ENCODE peak calls at places on chromosomes 6 and 20, in eight cellular contexts. A is tibial artery, Z is WERI-Rb-1, E is heart right ventricle, X is A549, I is upper lobe of right lung, N is cardiac muscle cell, G is K562. D is an unnamed sample.

GRCh38 chr6:165086746-165087145 is 222.7 kb downstream of the C6orf118 start:
- DNase-seq in A (no peak), Z (no peak), E (no peak), X (no peak), I (no peak), N (no peak), G (no peak), D (no peak)

GRCh38 chr6:28695671-28696537 is 170.2 kb downstream of the GPX5 start:
- DNase-seq in A (no peak), Z (no peak), E (no peak), X (peak; percentile 45), I (no peak), N (no peak), G (no peak), D (no peak)

GRCh38 chr6:148414836-148415235 is 72.2 kb downstream of the SASH1 start:
- DNase-seq in A (no peak), Z (no peak), E (no peak), X (no peak), I (no peak), N (no peak), G (no peak), D (no peak)

GRCh38 chr6:125947581-125947980 is 9.0 kb upstream of the HINT3 start:
- DNase-seq in A (no peak), Z (no peak), E (no peak), X (peak; percentile 85), I (peak; percentile 74), N (no peak), G (no peak), D (no peak)

GRCh38 chr6:62819640-62820039 is 391.6 kb upstream of the FKBP1C start:
- DNase-seq in A (no peak), Z (no peak), E (no peak), X (no peak), I (no peak), N (no peak), G (no peak), D (no peak)

GRCh38 chr20:14477125-14477524 is 139.7 kb upstream of the FLRT3 start:
- DNase-seq in A (no peak), Z (no peak), E (no peak), X (peak; percentile 37), I (no peak), N (no peak), G (no peak), D (no peak)

GRCh38 chr6:109743739-109744138 is 52.6 kb downstream of the FIG4 start:
- DNase-seq in A (no peak), Z (no peak), E (no peak), X (no peak), I (no peak), N (no peak), G (no peak), D (no peak)

GRCh38 chr6:68638225-68638900 is 3.3 kb downstream of the ADGRB3 start:
- DNase-seq in A (no peak), Z (peak; percentile 22), E (peak; percentile 14), X (peak; percentile 34), I (no peak), N (peak; percentile 60), G (peak; percentile 32), D (peak; percentile 12)

GRCh38 chr20:63435552-63435951 is 36.9 kb downstream of the KCNQ2 start:
- DNase-seq in A (no peak), Z (peak; percentile 61), E (no peak), X (no peak), I (no peak), N (peak; percentile 23), G (no peak), D (no peak)

GRCh38 chr6:168120390-168121307 is 41.6 kb upstream of the FRMD1 start:
- DNase-seq in A (peak; percentile 57), Z (no peak), E (no peak), X (no peak), I (no peak), N (no peak), G (no peak), D (no peak)

GRCh38 chr6:134908906-134909516 is 40.9 kb downstream of the ALDH8A1 start:
- DNase-seq in A (peak; percentile 80), Z (no peak), E (peak; percentile 34), X (peak; percentile 84), I (no peak), N (no peak), G (no peak), D (no peak)

GRCh38 chr6:6997282-6998193 is 110.2 kb upstream of the RREB1 start:
- DNase-seq in A (no peak), Z (peak; percentile 32), E (no peak), X (no peak), I (no peak), N (peak; percentile 43), G (no peak), D (no peak)

GRCh38 chr20:401682-402495 is 6.2 kb upstream of the RBCK1 start:
- DNase-seq in A (peak; percentile 2), Z (no peak), E (no peak), X (peak; percentile 100), I (no peak), N (no peak), G (no peak), D (no peak)

GRCh38 chr6:36599791-36600209 is 5.6 kb downstream of the SRSF3 start:
- DNase-seq in A (peak; percentile 65), Z (peak; percentile 38), E (peak; percentile 44), X (peak; percentile 57), I (peak; percentile 70), N (peak; percentile 45), G (peak; percentile 67), D (peak; percentile 38)

GRCh38 chr20:50133041-50133440 is 20.1 kb upstream of the UBE2V1 start:
- DNase-seq in A (no peak), Z (no peak), E (no peak), X (no peak), I (no peak), N (no peak), G (no peak), D (no peak)

GRCh38 chr6:110938176-110938575 is 20.3 kb upstream of the GTF3C6 start:
- DNase-seq in A (no peak), Z (no peak), E (no peak), X (no peak), I (no peak), N (no peak), G (no peak), D (no peak)

GRCh38 chr6:40555092-40555491 is 32.1 kb downstream of the LRFN2 start:
- DNase-seq in A (no peak), Z (no peak), E (no peak), X (no peak), I (no peak), N (no peak), G (no peak), D (no peak)

GRCh38 chr6:74671558-74672025 is 534.3 kb downstream of the COL12A1 start:
- DNase-seq in A (no peak), Z (no peak), E (no peak), X (no peak), I (no peak), N (no peak), G (no peak), D (peak; percentile 28)

GRCh38 chr20:3156811-3157619 is 2.6 kb downstream of the FASTKD5 start:
- DNase-seq in A (no peak), Z (no peak), E (no peak), X (no peak), I (no peak), N (no peak), G (no peak), D (no peak)

GRCh38 chr6:51301969-51302368 is 483.3 kb downstream of the TFAP2B start:
- DNase-seq in A (no peak), Z (no peak), E (no peak), X (no peak), I (no peak), N (no peak), G (no peak), D (no peak)

GRCh38 chr20:63224272-63225081 is 8.5 kb upstream of the YTHDF1 start:
- DNase-seq in A (no peak), Z (peak; percentile 80), E (peak; percentile 62), X (peak; percentile 91), I (peak; percentile 78), N (peak; percentile 35), G (peak; percentile 57), D (peak; percentile 94)

GRCh38 chr6:37971263-37971662 is 151.7 kb downstream of the ZFAND3 start:
- DNase-seq in A (no peak), Z (no peak), E (no peak), X (no peak), I (no peak), N (no peak), G (no peak), D (no peak)
- H3K9me3 ChIP-seq in A (peaks cover 9% of the 10 kb centered on the region), Z (peaks cover 9% of the 10 kb centered on the region), E (peaks cover 4% of the 10 kb centered on the region), X (peaks cover 13% of the 10 kb centered on the region), I (peaks cover 9% of the 10 kb centered on the region), N (no peaks in the 10 kb centered on the region), G (peaks cover 7% of the 10 kb centered on the region), D (peaks cover 7% of the 10 kb centered on the region)

GRCh38 chr6:21887301-21888185 is 294.0 kb downstream of the SOX4 start:
- DNase-seq in A (no peak), Z (no peak), E (peak; percentile 22), X (peak; percentile 70), I (no peak), N (no peak), G (no peak), D (peak; percentile 21)
- H3K4me3 ChIP-seq in A (no peak overlapping the region), Z (no peak overlapping the region), E (no peak overlapping the region), X (peak overlapping the region; percentile 9), I (no peak overlapping the region), N (no peak overlapping the region), G (no peak overlapping the region), D (peak overlapping the region; percentile 47)

GRCh38 chr6:82488403-82488802 is 124.8 kb downstream of the TPBG start:
- DNase-seq in A (no peak), Z (no peak), E (no peak), X (no peak), I (no peak), N (no peak), G (no peak), D (no peak)
- H3K9me3 ChIP-seq in A (peaks cover 15% of the 10 kb centered on the region), Z (peaks cover 10% of the 10 kb centered on the region), E (peaks cover 2% of the 10 kb centered on the region), X (no peaks in the 10 kb centered on the region), I (peaks cover 8% of the 10 kb centered on the region), N (no peaks in the 10 kb centered on the region), G (no peaks in the 10 kb centered on the region), D (peaks cover 14% of the 10 kb centered on the region)

GRCh38 chr6:154516276-154516675 is 5.8 kb upstream of the CNKSR3 start:
- DNase-seq in A (no peak), Z (no peak), E (no peak), X (no peak), I (no peak), N (no peak), G (no peak), D (no peak)

GRCh38 chr6:154518386-154518785 is 7.9 kb upstream of the CNKSR3 start:
- DNase-seq in A (no peak), Z (no peak), E (no peak), X (no peak), I (no peak), N (no peak), G (no peak), D (peak; percentile 29)

GRCh38 chr6:154514481-154514880 is 4.0 kb upstream of the CNKSR3 start:
- DNase-seq in A (no peak), Z (no peak), E (no peak), X (no peak), I (no peak), N (no peak), G (no peak), D (peak; percentile 22)

GRCh38 chr6:154513601-154514320 is 3.3 kb upstream of the CNKSR3 start:
- DNase-seq in A (no peak), Z (no peak), E (no peak), X (no peak), I (no peak), N (no peak), G (peak; percentile 44), D (no peak)

DNA sequence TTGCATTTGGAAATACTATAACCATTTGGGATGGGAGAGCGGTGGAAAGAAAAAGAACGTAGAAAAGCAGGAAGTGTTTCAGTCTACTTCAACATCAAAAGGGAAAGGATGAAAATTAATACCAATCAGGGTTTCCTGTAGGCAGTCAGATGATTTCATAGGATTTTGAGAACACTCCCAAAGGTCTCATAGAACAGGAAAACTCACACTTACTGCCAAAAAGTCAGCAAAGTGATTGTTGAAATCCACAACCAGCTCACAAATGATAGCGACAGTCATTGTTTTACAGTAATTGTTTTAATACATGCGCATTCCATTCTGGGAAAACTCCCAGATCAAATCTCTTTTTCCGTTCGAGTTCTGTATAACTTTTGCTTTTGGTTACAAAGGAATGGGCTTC is 5.3 kb upstream of the CNKSR3 start:
- DNase-seq in A (no peak), Z (no peak), E (no peak), X (no peak), I (no peak), N (no peak), G (no peak), D (peak; percentile 51)
- H3K4me3 ChIP-seq in A (peak overlapping the region; percentile 16), Z (no peak overlapping the region), E (peak overlapping the region; percentile 33), X (no peak overlapping the region), I (peak overlapping the region; percentile 25), N (no peak overlapping the region), G (no peak overlapping the region), D (peak overlapping the region; percentile 48)